ENCODE peak calls at places on chromosomes 3 and 15, in ten cellular contexts. W is AG09309, N is fibroblast of lung, O is HTR-8/SVneo, E is ureter, L is RPMI7951, D is LoVo, G is brain microvascular endothelial cell, J is K562, M is GM18507. P is an unnamed sample.

GRCh38 chr15:53716909-53717878 is 42.3 kb downstream of the WDR72 start:
- DNase-seq in W (no peak), N (peak), O (no peak), E (no peak), L (no peak), D (peak), G (peak), J (no peak), M (no peak), P (no peak)

GRCh38 chr3:69932087-69932486 is 67.4 kb upstream of the SAMMSON start:
- DNase-seq in W (no peak), N (no peak), O (no peak), E (no peak), L (no peak), D (no peak), G (no peak), J (no peak), M (no peak), P (no peak)

GRCh38 chr15:83114305-83114704 is 6.9 kb downstream of the TM6SF1 start:
- DNase-seq in W (no peak), N (no peak), O (no peak), E (no peak), L (no peak), D (no peak), G (no peak), J (no peak), M (no peak), P (no peak)

GRCh38 chr3:25547928-25548327 is 116.8 kb downstream of the TOP2B start:
- DNase-seq in W (no peak), N (no peak), O (no peak), E (no peak), L (peak), D (no peak), G (no peak), J (no peak), M (no peak), P (no peak)

GRCh38 chr3:32198714-32199113 is 39.8 kb upstream of the CMTM8 start:
- DNase-seq in W (no peak), N (no peak), O (no peak), E (no peak), L (no peak), D (no peak), G (no peak), J (no peak), M (no peak), P (no peak)

GRCh38 chr3:110069641-110070538 is 732.5 kb upstream of the DPPA4 start:
- DNase-seq in W (no peak), N (peak), O (no peak), E (no peak), L (no peak), D (no peak), G (peak), J (no peak), M (no peak), P (no peak)

GRCh38 chr3:31391150-31391549 is 141.6 kb upstream of the STT3B start:
- DNase-seq in W (no peak), N (no peak), O (no peak), E (no peak), L (no peak), D (no peak), G (no peak), J (no peak), M (no peak), P (no peak)

GRCh38 chr15:55239440-55240124 is 42.8 kb upstream of the RSL24D1 start:
- DNase-seq in W (no peak), N (no peak), O (no peak), E (no peak), L (no peak), D (no peak), G (no peak), J (peak), M (no peak), P (no peak)

GRCh38 chr3:196563721-196564225 is 4.6 kb downstream of the WDR53 start:
- DNase-seq in W (no peak), N (no peak), O (peak), E (no peak), L (peak), D (no peak), G (peak), J (peak), M (no peak), P (no peak)

P was measured in activated B cell treated with CpG ODN at 0.5 μM for 24 hours.